ENCODE peak calls at places on chromosome 1, in six cellular contexts. A is fibroblast of lung; I is left ventricle myocardium inferior; S is naive thymus-derived CD4-positive, alpha-beta T cell; T is substantia nigra; D is mammary epithelial cell. X is an unnamed sample.

GRCh38 chr1:96041470-96041869 is 680.1 kb upstream of the PTBP2 start:
- DNase-seq in D (no peak), A (no peak), S (no peak), T (no peak), I (no peak), X (no peak)

GRCh38 chr1:65339866-65340483 is 30.6 kb downstream of the DNAJC6 start:
- DNase-seq in S (no peak), A (peak; percentile 20), T (no peak), D (peak; percentile 42), I (no peak), X (no peak)

GRCh38 chr1:44016875-44017400 is 14.3 kb downstream of the SLC6A9 start:
- DNase-seq in D (no peak), A (no peak), I (no peak), T (peak; percentile 56), S (no peak), X (no peak)

GRCh38 chr1:223077434-223077833 is 65.6 kb downstream of the TLR5 start:
- DNase-seq in S (no peak), I (peak; percentile 56), D (no peak), T (no peak), A (no peak), X (no peak)

GRCh38 chr1:63688302-63688701 is 85.5 kb upstream of the ROR1 start:
- DNase-seq in S (no peak), I (no peak), T (no peak), D (no peak), A (peak; percentile 26), X (no peak)

GRCh38 chr1:234114648-234115307 is 210.3 kb downstream of the SLC35F3 start:
- DNase-seq in S (no peak), T (no peak), D (peak; percentile 61), I (no peak), A (peak; percentile 69), X (no peak)

GRCh38 chr1:209710837-209711236 is 6.2 kb downstream of the HSD11B1 start:
- DNase-seq in D (peak; percentile 59), I (no peak), A (no peak), S (no peak), T (no peak), X (no peak)

GRCh38 chr1:209937996-209938959 is at the start of gene SYT14:
- DNase-seq in S (no peak), A (peak; percentile 33), D (peak; percentile 76), I (no peak), T (peak; percentile 28), X (no peak)

GRCh38 chr1:41110721-41111120 is 89.2 kb upstream of the SLFNL1 start:
- DNase-seq in D (no peak), A (no peak), S (no peak), I (no peak), T (no peak), X (no peak)

GRCh38 chr1:44072204-44072603 is 40.9 kb upstream of the SLC6A9 start:
- DNase-seq in A (peak; percentile 89), D (peak; percentile 82), I (no peak), S (no peak), T (no peak), X (no peak)

GRCh38 chr1:119626146-119626545 is 21.9 kb downstream of the ZNF697 start:
- DNase-seq in S (no peak), I (no peak), A (no peak), T (no peak), D (no peak), X (no peak)

GRCh38 chr1:15188678-15189077 is 35.1 kb downstream of the TMEM51 start:
- DNase-seq in S (no peak), I (no peak), A (no peak), T (no peak), D (no peak), X (no peak)

GRCh38 chr1:85705940-85706339 is 2.3 kb downstream of the ZNHIT6 start:
- DNase-seq in A (no peak), T (no peak), I (no peak), D (no peak), S (no peak), X (no peak)

GRCh38 chr1:59453297-59453970 is 156.5 kb downstream of the FGGY start:
- DNase-seq in I (no peak), D (peak; percentile 26), A (no peak), T (no peak), S (no peak), X (no peak)

GRCh38 chr1:198529414-198529813 is 11.1 kb downstream of the ATP6V1G3 start:
- DNase-seq in S (no peak), D (no peak), I (no peak), A (peak; percentile 93), T (no peak), X (no peak)

GRCh38 chr1:174197547-174197946 is 38.2 kb downstream of the RABGAP1L start:
- DNase-seq in T (no peak), D (no peak), I (no peak), A (no peak), S (no peak), X (no peak)

GRCh38 chr1:164855930-164856329 is 296.9 kb downstream of the PBX1 start:
- DNase-seq in S (no peak), T (no peak), A (no peak), D (no peak), I (no peak), X (no peak)

GRCh38 chr1:164853146-164853545 is 294.2 kb downstream of the PBX1 start:
- DNase-seq in A (no peak), I (no peak), D (no peak), S (no peak), T (no peak), X (no peak)

GRCh38 chr1:164858233-164858632 is 299.2 kb downstream of the PBX1 start:
- DNase-seq in D (no peak), A (no peak), T (no peak), S (no peak), I (no peak), X (no peak)

GRCh38 chr1:164861632-164862031 is 302.6 kb downstream of the PBX1 start:
- DNase-seq in S (no peak), A (no peak), D (no peak), I (no peak), T (no peak), X (no peak)

DNA sequence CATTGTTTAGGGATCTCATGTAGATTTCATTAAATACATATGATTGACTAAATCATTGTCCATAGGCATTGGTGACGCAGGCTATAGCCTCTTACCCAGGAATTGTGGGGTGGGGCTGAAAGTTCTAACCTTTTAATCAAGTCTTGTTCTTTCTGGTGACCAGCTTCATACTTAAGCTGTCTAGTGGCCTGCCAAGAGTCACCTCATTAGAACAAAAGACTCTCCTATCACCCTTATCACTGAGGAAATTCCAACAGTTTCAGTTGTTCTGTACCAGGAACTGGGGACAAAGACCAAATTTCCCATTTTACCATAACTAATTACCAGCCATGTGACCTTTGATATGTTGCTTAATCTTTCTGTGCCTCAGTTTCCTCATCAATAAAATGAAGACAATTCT is 298.5 kb downstream of the PBX1 start:
- DNase-seq in A (no peak), T (no peak), S (no peak), I (no peak), D (no peak), X (no peak)
- H3K27ac ChIP-seq in A (no peak overlapping the region), T (no peak overlapping the region), S (no peak overlapping the region), I (peak overlapping the region; percentile 59), D (no peak overlapping the region), X (no peak overlapping the region)

DNA sequence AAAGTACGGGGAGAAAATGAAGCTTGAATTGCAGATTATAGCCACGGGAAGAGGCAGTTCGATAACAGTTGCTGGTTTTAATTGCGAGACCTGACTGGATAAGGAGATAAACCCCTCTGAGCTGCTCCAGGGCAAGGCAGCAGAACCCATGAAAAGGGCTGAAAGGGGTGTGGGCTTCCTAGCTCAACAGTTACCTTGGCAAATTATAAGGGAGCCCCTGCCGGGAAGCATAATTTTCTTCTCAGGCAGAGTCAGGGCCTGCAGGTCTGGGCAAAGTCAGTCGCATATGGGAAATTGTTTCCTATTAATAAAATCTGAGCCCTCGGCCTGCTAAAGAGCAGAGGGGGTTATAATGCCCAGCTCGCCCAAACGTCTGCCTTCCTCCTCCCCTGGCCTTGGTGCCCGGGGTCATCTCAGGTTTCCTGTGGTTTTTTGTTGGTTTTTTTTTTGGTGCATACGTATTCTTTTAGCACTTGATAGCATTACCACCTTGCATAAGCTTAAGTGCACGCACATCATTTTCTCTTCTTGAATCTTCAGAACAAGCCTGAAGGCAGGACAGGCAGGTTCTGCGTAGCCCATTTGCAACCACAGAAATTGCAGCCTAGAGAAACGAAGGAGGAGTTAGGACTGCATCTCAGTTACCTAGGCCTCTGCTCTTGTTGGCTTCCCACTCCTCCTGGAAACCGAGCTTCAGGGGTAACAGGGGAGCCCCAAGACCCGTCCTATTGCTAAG is 33.9 kb upstream of the SELENON start:
- DNase-seq in I (no peak), A (no peak), T (no peak), D (no peak), S (peak; percentile 46), X (no peak)
- H3K27ac ChIP-seq in I (peak overlapping the region; percentile 40), A (no peak overlapping the region), T (no peak overlapping the region), D (no peak overlapping the region), S (peak overlapping the region; percentile 71), X (no peak overlapping the region)

DNA sequence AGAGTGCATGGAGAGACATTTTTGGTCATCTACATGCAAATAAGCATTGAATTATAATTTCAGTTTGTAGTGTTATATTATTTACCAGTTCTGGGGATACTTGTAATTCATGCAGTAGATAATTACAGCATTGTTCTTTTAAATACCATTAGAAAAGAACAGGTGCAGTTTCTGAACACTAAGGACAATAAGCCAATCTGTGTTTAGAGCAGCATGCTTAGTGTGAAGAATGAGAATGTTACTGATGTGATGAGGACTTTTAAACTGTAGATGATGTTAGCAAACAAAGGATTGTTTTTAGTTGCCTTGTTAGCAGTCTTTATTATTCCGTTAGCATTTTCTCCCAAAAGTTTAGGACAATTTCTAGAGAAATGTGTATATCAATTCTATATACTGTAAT is 348.3 kb downstream of the BRINP3 start:
- DNase-seq in A (no peak), T (no peak), S (no peak), I (no peak), D (no peak), X (no peak)
- H3K27ac ChIP-seq in A (no peak overlapping the region), T (no peak overlapping the region), S (no peak overlapping the region), I (no peak overlapping the region), D (no peak overlapping the region), X (no peak overlapping the region)

GRCh38 chr1:94416901-94417701 is 1.1 kb upstream of the ABCD3 start:
- DNase-seq in I (no peak), A (peak; percentile 85), S (no peak), D (peak; percentile 77), T (peak; percentile 44), X (peak; percentile 69)
- H3K27ac ChIP-seq in I (peak overlapping the region; percentile 92), A (peak overlapping the region; percentile 86), S (peak overlapping the region; percentile 76), D (peak overlapping the region; percentile 91), T (peak overlapping the region; percentile 97), X (peak overlapping the region; percentile 84)

DNA sequence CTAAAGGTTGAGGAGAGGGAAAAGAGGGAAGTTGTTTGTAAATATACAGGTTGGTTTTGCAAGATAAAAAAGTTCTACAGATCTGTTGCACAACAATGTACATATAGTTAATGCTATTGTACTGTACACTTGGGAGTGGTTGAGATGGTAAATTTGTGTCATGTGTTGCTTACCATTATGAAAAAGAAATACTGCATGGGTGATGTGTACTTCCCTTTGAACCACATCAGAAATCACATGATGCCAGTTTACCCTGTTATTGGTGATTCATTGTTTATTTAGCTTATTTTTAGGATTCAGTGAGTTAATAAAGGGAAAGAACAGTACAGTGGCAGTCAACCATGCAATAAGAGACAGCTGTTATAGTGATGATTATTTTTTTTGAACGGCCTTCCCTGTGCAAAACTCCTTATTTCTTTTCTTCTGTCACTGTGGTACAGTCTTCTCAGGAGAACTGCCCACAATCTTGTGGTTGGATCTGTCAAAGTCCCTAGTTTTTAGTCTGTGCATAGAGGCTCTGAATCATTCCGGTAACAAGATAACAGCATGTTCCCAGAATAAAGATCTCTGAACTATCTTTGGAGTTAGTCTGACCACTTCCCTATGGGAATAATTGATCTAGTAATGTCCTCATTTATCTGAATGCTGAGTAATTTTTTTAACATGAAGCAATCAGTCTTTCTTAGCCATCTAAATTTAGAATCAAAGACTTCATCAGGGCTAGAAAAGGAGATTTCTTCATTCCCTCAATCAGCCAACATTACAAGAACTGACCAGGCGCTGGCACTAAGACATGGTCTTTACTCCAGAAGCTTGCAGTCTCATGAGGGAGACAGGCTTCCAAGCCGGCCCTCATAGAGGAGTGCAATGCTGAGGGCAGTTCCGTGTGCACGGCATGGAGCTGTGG is 84.2 kb downstream of the SH3GLB1 start:
- DNase-seq in A (peak; percentile 98), S (no peak), T (no peak), D (peak; percentile 86), I (peak; percentile 19), X (no peak)
- H3K27ac ChIP-seq in A (peak overlapping the region; percentile 66), S (no peak overlapping the region), T (no peak overlapping the region), D (no peak overlapping the region), I (peak overlapping the region; percentile 56), X (no peak overlapping the region)